ENCODE peak calls at places on chromosome 22, in four cellular contexts. Y is WTC11, M is K562, I is HepG2. Q is an unnamed sample.

GRCh38 chr22:50243704-50244419 is 961 bp downstream of the TUBGCP6 start:
- DNase-seq in Y (no peak), M (no peak), I (no peak), Q (no peak)

GRCh38 chr22:23230348-23231068 is 50.2 kb downstream of the BCR start:
- DNase-seq in Y (peak), I (no peak), M (peak), Q (no peak)

GRCh38 chr22:36986242-36986821 is 32.9 kb downstream of the TST start:
- DNase-seq in Y (peak), I (no peak), M (peak), Q (no peak)

GRCh38 chr22:23218867-23219251 is 38.5 kb downstream of the BCR start:
- DNase-seq in Y (peak), M (no peak), I (peak), Q (peak)

GRCh38 chr22:25403752-25404471 is 160.6 kb upstream of the GRK3 start:
- DNase-seq in Y (no peak), I (peak), M (peak), Q (peak)

GRCh38 chr22:36692280-36692679 is 11.3 kb downstream of the CACNG2 start:
- DNase-seq in Y (no peak), M (no peak), I (no peak), Q (no peak)

GRCh38 chr22:48754611-48755331 is 1072.9 kb downstream of the BRD1 start:
- DNase-seq in I (no peak), Y (no peak), M (no peak), Q (no peak)

GRCh38 chr22:39520054-39520873 is at the start of gene ATF4:
- DNase-seq in I (peak), Y (peak), M (peak), Q (peak)

GRCh38 chr22:24059121-24059520 is 48.0 kb downstream of the CABIN1 start:
- DNase-seq in M (no peak), I (no peak), Y (no peak), Q (no peak)

GRCh38 chr22:46192210-46192993 is 42.1 kb downstream of the PPARA start:
- DNase-seq in Y (no peak), M (no peak), I (no peak), Q (no peak)

GRCh38 chr22:46779651-46780050 is 17.2 kb downstream of the TBC1D22A start:
- DNase-seq in M (no peak), Y (no peak), I (no peak), Q (no peak)

GRCh38 chr22:27554106-27554814 is 247.3 kb downstream of the MN1 start:
- DNase-seq in I (no peak), M (no peak), Y (no peak), Q (no peak)

GRCh38 chr22:49602481-49602880 is 225.2 kb downstream of the BRD1 start:
- DNase-seq in I (no peak), Y (no peak), M (no peak), Q (no peak)

GRCh38 chr22:39814899-39815298 is 78.7 kb downstream of the ENTHD1 start:
- DNase-seq in M (no peak), I (no peak), Y (no peak), Q (no peak)

GRCh38 chr22:49933236-49933921 is 14.9 kb downstream of the CRELD2 start:
- DNase-seq in Y (no peak), M (no peak), I (no peak), Q (peak)

GRCh38 chr22:40423246-40423753 is 52.9 kb downstream of the SGSM3 start:
- DNase-seq in Y (no peak), I (no peak), M (no peak), Q (no peak)

GRCh38 chr22:27447316-27447715 is 354.2 kb downstream of the MN1 start:
- DNase-seq in M (no peak), Y (no peak), I (no peak), Q (no peak)

GRCh38 chr22:24474221-24474620 is 20.9 kb upstream of the UPB1 start:
- DNase-seq in I (peak), M (no peak), Y (no peak), Q (no peak)

GRCh38 chr22:44399906-44400762 is 87.4 kb upstream of the SHISAL1 start:
- DNase-seq in Y (no peak), M (no peak), I (no peak), Q (peak)

GRCh38 chr22:17201285-17201945 is 17.8 kb downstream of the ADA2 start:
- DNase-seq in I (peak), Y (no peak), M (no peak), Q (no peak)

GRCh38 chr22:42150727-42151590 is 20.3 kb upstream of the CYP2D6 start:
- DNase-seq in M (no peak), I (no peak), Y (no peak), Q (no peak)

GRCh38 chr22:48301421-48301820 is 1526.3 kb downstream of the BRD1 start:
- DNase-seq in M (no peak), Y (no peak), I (no peak), Q (peak)

GRCh38 chr22:46539169-46539568 is 1.7 kb upstream of the CELSR1 start:
- DNase-seq in I (no peak), M (no peak), Y (no peak), Q (no peak)

GRCh38 chr22:46756097-46756496 is 6.4 kb upstream of the TBC1D22A start:
- DNase-seq in M (no peak), Y (no peak), I (no peak), Q (no peak)

GRCh38 chr22:29053048-29053702 is 8.5 kb downstream of the C22orf31 start:
- DNase-seq in I (no peak), Y (no peak), M (no peak), Q (no peak)

GRCh38 chr22:45758603-45759002 is 87.0 kb downstream of the ATXN10 start:
- DNase-seq in Y (no peak), I (no peak), M (no peak), Q (no peak)

GRCh38 chr22:36325163-36326031 is 62.4 kb downstream of the MYH9 start:
- DNase-seq in M (no peak), I (no peak), Y (no peak), Q (no peak)

GRCh38 chr22:36397081-36397766 is 9.5 kb upstream of the MYH9 start:
- DNase-seq in I (peak), Y (no peak), M (no peak), Q (no peak)

GRCh38 chr22:30826670-30827355 is 132.1 kb downstream of the OSBP2 start:
- DNase-seq in Y (no peak), M (no peak), I (no peak), Q (no peak)

GRCh38 chr22:34111210-34111824 is 191.0 kb upstream of the LARGE1 start:
- DNase-seq in I (peak), M (peak), Y (peak), Q (peak)

GRCh38 chr22:37631448-37632173 is 7.9 kb upstream of the SH3BP1 start:
- DNase-seq in I (peak), Y (no peak), M (no peak), Q (no peak)

GRCh38 chr22:30785527-30785926 is 90.9 kb downstream of the OSBP2 start:
- DNase-seq in M (no peak), I (no peak), Y (no peak), Q (no peak)

GRCh38 chr22:43901976-43902643 is 10.3 kb upstream of the PNPLA5 start:
- DNase-seq in Y (no peak), I (no peak), M (no peak), Q (no peak)

GRCh38 chr22:23219317-23219716 is 39.0 kb downstream of the BCR start:
- DNase-seq in M (peak), I (no peak), Y (no peak), Q (no peak)

GRCh38 chr22:39220897-39221850 is 23.6 kb downstream of the PDGFB start:
- DNase-seq in I (no peak), M (no peak), Y (no peak), Q (no peak)

GRCh38 chr22:16774911-16775529 is 50.2 kb downstream of the XKR3 start:
- DNase-seq in Y (no peak), I (no peak), M (no peak), Q (no peak)

GRCh38 chr22:29337631-29338284 is 22.3 kb upstream of the RASL10A start:
- DNase-seq in I (no peak), M (no peak), Y (no peak), Q (no peak)

GRCh38 chr22:23889620-23890019 is 4.6 kb upstream of the MIF start:
- DNase-seq in M (no peak), I (no peak), Y (no peak), Q (no peak)

GRCh38 chr22:23112472-23113012 is 29.2 kb downstream of the RSPH14 start:
- DNase-seq in Y (no peak), I (no peak), M (no peak), Q (no peak)

DNA sequence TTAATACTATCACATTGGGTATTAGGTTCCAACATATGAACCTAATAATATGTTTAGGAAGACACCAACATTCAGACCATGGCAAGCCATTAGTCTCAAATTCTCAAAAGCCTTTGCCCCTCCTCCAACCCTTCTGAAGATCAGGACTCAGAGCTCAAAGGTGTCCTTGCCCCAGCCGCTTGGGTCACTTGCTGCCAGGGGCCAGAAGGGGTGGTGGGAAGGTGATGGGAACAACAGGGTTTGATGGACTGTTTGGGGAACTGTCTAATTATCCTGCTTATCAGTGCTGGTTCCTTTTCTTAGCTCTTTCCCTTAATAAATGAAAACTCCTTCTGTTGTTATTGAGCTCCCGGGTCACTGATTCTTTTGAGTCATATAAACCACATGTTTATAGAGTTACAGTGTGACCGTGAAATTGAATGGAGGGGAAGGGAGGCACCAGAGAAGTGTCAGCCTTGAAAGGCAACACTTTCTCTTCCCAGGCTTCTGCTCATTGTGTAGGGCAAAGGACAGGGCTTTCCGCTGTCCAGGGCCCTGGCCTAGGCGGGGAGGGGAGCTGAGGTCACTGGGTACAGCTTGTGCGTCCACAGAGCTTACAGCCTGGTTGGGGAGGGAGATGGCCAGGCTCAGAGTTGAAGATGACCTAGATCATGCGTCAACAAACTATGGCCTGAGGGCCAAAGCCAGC is 105.1 kb downstream of the FBXO7 start:
- DNase-seq in I (peak), Y (no peak), M (no peak), Q (no peak)
- TF ChIP-seq FOXJ3 in I (no peak), Y (no peak), M (no peak), Q (no peak)

GRCh38 chr22:31829505-31829904 is 75.7 kb downstream of the DEPDC5 start:
- DNase-seq in Y (no peak), I (peak), M (peak), Q (peak)
- TF ChIP-seq FOXJ3 in Y (no peak), I (no peak), M (no peak), Q (no peak)

DNA sequence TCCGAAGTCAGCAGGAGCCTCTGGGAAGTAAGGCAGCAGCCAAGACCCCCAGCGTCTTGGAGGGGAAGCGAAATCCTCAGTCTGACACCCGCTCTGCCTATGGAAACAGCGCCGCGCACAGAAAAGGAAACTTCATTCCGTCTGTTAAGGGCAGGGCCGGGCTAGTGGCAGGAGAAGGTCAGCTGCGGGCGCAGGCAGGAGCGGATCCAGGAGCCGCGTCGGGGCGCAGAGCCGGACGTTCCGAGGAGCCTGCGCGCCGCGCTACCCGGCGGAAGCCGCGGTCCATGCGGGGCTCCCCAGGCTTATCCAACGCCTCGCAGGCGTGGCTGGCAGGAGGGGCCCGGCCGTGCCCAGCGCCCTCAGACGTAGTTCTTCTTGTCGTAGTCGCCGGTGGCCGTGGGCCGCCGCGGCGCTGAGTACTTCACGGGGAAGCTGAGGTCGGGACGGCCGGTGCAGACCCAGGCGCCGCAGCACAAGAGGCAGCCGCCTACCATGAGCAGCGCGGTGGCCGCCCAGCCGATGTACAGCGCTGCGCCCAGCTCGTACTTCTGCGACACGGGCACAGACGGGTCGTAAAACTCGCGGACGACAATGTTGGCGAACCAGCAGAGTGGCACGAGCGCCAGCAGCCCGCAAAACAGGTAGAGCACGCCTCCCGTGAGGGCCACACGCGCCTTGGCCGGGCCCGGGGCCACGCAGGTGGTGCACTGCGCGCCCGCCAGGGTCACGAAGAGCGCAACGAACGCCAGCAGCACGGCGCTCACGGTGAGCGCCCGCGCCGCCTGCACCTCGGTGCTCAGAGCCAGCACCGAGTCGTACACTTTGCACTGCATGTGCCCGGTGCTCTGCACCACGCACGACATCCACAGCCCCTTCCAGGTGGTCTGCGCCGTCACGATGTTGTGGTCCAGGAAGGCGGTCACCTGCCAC is 705 bp downstream of the CLDN5 start:
- DNase-seq in Y (peak), M (no peak), I (no peak), Q (peak)
- TF ChIP-seq FOXJ3 in Y (no peak), M (no peak), I (no peak), Q (no peak)

DNA sequence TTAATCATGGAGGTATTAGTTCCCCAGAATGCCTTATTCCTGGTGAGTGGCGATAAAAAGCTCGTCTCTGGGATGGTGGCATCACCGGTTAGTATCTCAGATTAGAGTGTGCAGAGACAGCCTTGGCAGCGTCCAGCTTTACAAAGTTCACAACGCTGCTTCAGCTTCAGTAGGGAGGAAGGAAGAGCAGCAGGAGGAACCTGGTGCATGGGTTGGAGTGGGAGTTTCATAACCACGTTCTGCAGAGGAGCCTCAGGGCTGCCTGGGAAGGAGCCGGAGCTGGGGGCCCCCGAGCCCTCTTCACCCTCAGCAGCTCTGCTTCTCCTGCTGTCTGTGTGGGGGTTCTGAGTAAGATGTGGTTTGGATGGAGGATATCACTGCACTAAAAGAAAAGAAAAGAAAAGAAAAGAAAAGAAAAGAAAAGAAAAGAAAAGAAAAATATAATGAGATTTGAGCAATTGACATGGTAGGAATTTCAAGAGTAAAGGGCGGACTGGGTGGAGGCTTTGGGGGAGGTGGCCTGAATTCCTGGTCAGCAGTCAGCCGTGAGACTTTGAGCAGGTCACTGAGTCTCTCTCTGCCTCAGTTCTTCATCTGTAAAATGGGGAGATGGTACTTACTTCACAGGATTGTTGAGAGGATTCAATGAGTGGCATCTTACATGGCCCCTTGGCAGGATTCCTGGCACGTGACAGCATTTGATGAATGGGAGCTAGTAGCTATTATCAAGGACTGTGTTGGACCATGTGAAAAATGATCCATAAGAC is 6.5 kb downstream of the ASPHD2 start:
- DNase-seq in I (no peak), Y (no peak), M (no peak), Q (no peak)
- TF ChIP-seq FOXJ3 in I (no peak), Y (no peak), M (no peak), Q (no peak)